ENCODE peak calls at places on chromosomes 4 and X, in eight cellular contexts. T, A, C, W, P, B, S and K are unnamed samples.
A peak's percentile ranks its signal among the peaks of the same experiment; 100 is the strongest.

GRCh38 chrX:11010476-11010875 is 100.7 kb upstream of the HCCS start:
- DNase-seq in T (peak; percentile 13), A (peak; percentile 33), C (no peak), W (no peak), P (no peak), B (no peak), S (peak; percentile 42), K (no peak)

GRCh38 chr4:3533421-3533820 is 1.2 kb upstream of the LRPAP1 start:
- DNase-seq in T (no peak), A (no peak), C (no peak), W (no peak), P (no peak), B (no peak), S (no peak), K (no peak)

GRCh38 chrX:38919202-38919601 is 117.9 kb downstream of the MID1IP1 start:
- DNase-seq in T (no peak), A (no peak), C (no peak), W (no peak), P (no peak), B (no peak), S (no peak), K (no peak)

GRCh38 chr4:44985938-44986337 is 259.6 kb upstream of the GNPDA2 start:
- DNase-seq in T (no peak), A (no peak), C (no peak), W (no peak), P (no peak), B (no peak), S (no peak), K (no peak)

GRCh38 chrX:110241816-110242215 is 76.1 kb downstream of the AMMECR1 start:
- DNase-seq in T (peak; percentile 33), A (peak; percentile 57), C (no peak), W (peak; percentile 2), P (no peak), B (no peak), S (peak; percentile 57), K (no peak)

GRCh38 chrX:129875669-129876068 is 30.3 kb upstream of the UTP14A start:
- DNase-seq in T (peak; percentile 76), A (peak; percentile 60), C (no peak), W (peak; percentile 74), P (peak; percentile 4), B (no peak), S (peak; percentile 84), K (no peak)

GRCh38 chr4:81963005-81963404 is 410.8 kb downstream of the HNRNPD start:
- DNase-seq in T (no peak), A (no peak), C (no peak), W (no peak), P (no peak), B (no peak), S (no peak), K (no peak)

GRCh38 chr4:137997496-137997895 is 244.7 kb downstream of the SLC7A11 start:
- DNase-seq in T (no peak), A (no peak), C (no peak), W (no peak), P (no peak), B (no peak), S (no peak), K (no peak)

GRCh38 chrX:113741744-113742143 is 842.1 kb upstream of the HTR2C start:
- DNase-seq in T (no peak), A (peak; percentile 42), C (no peak), W (no peak), P (peak; percentile 1), B (no peak), S (peak; percentile 29), K (peak; percentile 19)

GRCh38 chr4:62457356-62457755 is 1257.2 kb downstream of the ADGRL3 start:
- DNase-seq in T (no peak), A (peak; percentile 84), C (no peak), W (no peak), P (peak; percentile 1), B (no peak), S (peak; percentile 2), K (no peak)

GRCh38 chr4:95263391-95263790 is 285.4 kb downstream of the UNC5C start:
- DNase-seq in T (peak; percentile 6), A (no peak), C (no peak), W (no peak), P (no peak), B (no peak), S (no peak), K (no peak)

GRCh38 chr4:95264843-95265242 is 283.9 kb downstream of the UNC5C start:
- DNase-seq in T (no peak), A (no peak), C (no peak), W (no peak), P (no peak), B (no peak), S (no peak), K (no peak)

GRCh38 chr4:95265814-95266740 is 282.7 kb downstream of the UNC5C start:
- DNase-seq in T (no peak), A (no peak), C (no peak), W (no peak), P (no peak), B (no peak), S (no peak), K (no peak)

GRCh38 chr4:95267081-95267480 is 281.7 kb downstream of the UNC5C start:
- DNase-seq in T (peak; percentile 25), A (peak; percentile 80), C (no peak), W (peak; percentile 73), P (peak; percentile 20), B (no peak), S (peak; percentile 80), K (no peak)

DNA sequence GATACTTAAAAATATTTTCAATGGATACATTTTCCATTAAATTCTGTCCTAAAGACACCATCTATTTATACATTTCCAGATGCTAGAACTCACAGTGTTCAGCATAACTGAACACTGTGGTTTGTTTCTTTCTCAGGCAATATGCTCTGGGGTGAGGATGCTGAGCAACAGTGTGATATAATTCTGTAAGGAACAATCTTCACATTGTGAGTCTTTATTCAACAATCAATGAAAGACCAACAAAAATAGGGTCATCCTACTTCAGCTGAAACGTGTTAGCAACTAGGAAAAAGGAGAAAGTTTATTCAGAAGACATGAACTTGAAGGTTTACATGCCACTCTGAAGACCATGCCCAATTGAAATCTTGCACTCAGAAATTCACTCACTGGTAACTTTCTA is 284.8 kb downstream of the UNC5C start:
- DNase-seq in T (no peak), A (no peak), C (no peak), W (no peak), P (no peak), B (no peak), S (no peak), K (no peak)
- H3K27ac ChIP-seq in T (no peak overlapping the region), A (no peak overlapping the region), C (no peak overlapping the region), W (no peak overlapping the region), P (no peak overlapping the region), B (no peak overlapping the region), S (no peak overlapping the region), K (no peak overlapping the region)

DNA sequence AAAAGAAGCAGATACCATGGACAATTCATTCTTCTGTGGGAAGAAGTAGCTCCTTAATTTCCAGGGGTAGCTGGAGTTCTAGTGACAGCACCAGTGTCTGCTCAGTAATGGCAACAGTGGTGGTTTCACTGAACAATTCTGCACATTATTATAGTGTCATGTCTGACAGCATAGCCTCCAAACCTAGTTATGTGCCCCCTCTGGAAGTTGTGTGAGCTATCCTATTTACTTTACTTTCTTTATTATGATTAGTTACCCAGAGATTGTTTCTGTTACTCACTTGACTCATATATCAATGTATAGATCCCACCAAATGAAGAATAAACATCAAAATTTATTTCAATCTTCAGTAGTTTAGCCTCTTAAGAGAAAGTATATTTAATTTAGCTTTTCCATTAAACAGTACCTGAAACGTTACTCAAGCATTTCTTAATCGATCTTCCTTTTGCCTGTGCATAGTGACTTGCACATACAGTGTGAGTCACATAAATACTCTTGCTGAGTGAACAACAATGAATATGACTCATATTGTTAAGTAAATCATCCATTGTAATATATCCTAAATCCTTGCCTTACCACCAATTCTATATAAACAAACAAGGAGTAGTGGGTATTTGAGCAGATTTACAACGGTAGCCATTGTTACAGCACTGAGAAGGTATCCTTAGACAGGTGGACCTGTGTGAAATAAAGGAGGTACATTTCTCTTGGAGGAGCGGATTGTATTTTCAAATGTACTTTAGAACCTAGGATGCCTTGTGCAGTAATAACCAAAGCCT is 534.7 kb downstream of the ANKRD50 start:
- DNase-seq in T (peak; percentile 91), A (peak; percentile 80), C (no peak), W (peak; percentile 38), P (peak; percentile 63), B (no peak), S (peak; percentile 91), K (no peak)
- H3K27ac ChIP-seq in T (no peak overlapping the region), A (peak overlapping the region; percentile 76), C (no peak overlapping the region), W (peak overlapping the region; percentile 24), P (no peak overlapping the region), B (no peak overlapping the region), S (peak overlapping the region; percentile 50), K (no peak overlapping the region)

DNA sequence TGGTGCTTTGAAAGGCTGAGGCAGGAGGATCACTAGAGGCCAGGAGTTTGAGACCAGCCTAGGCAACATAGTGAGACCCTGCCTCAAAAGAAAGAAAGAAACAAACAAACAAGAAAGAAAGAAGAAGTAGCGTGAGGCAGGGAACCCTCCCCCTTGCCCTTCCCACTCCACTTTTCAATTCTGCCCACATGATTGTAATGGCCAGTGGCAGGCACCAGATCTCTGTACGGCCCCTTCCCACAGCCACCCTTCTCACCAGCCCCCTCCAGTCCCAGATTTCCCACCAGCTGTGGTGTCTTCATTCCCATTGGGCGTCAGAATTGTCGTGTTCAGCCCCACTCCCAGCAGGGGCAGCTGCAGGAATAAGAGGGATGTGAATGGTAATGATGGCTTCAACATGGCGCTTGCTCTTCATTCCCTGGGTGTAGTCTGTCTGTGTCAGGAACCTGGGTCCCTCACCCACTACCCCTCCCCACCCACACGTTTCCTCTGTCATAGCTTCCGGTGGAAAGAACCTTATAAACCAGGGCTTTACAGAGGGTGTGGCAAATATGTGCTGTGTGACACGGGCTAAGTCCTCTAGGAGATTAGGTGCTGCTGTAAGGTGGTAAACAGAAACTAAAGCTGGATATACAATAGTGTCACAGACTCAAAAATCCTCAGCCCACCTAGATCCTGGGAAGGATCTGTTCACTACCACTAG is at the start of gene IL2RG:
- DNase-seq in T (no peak), A (peak; percentile 7), C (no peak), W (no peak), P (no peak), B (peak; percentile 64), S (no peak), K (no peak)
- H3K27ac ChIP-seq in T (no peak within 1 kb of the TSS), A (no peak within 1 kb of the TSS), C (no peak within 1 kb of the TSS), W (no peak within 1 kb of the TSS), P (no peak within 1 kb of the TSS), B (peak within 1 kb of the TSS; percentile 96), S (no peak within 1 kb of the TSS), K (no peak within 1 kb of the TSS)

DNA sequence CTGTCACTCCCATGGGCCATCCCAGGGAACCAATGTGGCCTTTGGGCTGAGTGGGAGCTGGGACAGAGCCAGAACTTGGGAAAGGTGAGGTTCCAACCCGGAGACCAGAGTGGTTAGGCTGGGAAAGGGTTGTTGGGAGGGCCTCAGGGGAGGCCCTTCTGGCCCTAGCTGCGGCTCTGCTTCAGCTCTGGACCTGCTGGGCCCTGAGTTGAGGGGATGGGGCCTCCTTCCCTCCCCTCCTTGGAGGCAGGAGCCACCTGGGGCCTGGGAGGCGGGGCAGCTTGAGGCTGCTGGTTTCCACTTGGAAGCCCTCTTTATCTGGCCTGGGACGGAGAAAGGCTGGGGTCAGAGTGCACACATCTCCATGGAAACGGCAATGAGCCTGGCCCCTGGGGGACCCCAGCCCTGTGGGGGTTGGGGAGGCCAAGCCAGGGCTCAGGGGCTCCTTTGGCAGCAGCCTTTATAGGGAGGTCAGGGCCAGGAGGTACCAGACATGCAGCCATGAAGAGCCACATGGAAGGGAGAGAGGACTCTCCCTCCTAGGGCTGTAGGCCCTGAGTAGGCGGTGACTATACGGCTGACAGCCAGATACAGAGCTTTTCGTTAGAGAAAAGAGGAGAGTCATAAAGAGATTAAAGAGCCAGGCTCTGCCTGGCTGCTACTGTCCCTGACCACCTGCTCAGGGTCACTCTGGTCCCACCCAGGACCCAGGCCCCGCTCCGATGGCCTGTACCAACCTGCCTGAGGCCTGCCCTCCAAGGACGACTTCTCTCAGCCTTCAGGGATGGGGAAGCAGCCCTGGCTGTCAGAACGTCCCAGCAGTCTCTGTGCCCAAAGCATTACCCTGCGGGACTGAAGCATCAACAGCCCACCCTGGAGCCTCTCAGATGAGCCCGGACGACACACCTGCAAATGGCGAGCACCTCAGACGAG is 6.9 kb upstream of the NSD2 start:
- DNase-seq in T (no peak), A (no peak), C (no peak), W (no peak), P (no peak), B (no peak), S (no peak), K (no peak)
- H3K27ac ChIP-seq in T (no peak overlapping the region), A (no peak overlapping the region), C (no peak overlapping the region), W (no peak overlapping the region), P (no peak overlapping the region), B (no peak overlapping the region), S (no peak overlapping the region), K (no peak overlapping the region)